ENCODE peak calls at places on chromosomes 12 and 14, in seven cellular contexts. N is activated CD4-positive, alpha-beta T cell treated with anti-CD3 and anti-CD28 coated beads, Interleukin-2, amount 10 ng/mL, durations not matched to agents 7 days and 5 days; W is uterus; C is SW 1271; M is pancreas; S is activated T-cell treated with anti-CD3 and anti-CD28 coated beads, Interleukin-2, amount 50 U/mL, for 1 hour; X is left ventricle myocardium inferior. D is an unnamed sample.

GRCh38 chr14:93780811-93781210 is 7.5 kb downstream of the PRIMA1 start:
- DNase-seq in N (no peak), W (no peak), C (no peak), M (no peak), S (no peak), X (no peak), D (no peak)

GRCh38 chr14:103802353-103802752 is 45.0 kb downstream of the PPP1R13B start:
- DNase-seq in N (no peak), W (no peak), C (no peak), M (no peak), S (no peak), X (no peak), D (no peak)

GRCh38 chr12:88247241-88247643 is 105.1 kb downstream of the TMTC3 start:
- DNase-seq in N (no peak), W (no peak), C (peak), M (no peak), S (no peak), X (no peak), D (peak)

GRCh38 chr14:71765505-71765904 is 166.7 kb upstream of the RGS6 start:
- DNase-seq in N (no peak), W (no peak), C (no peak), M (no peak), S (no peak), X (no peak), D (no peak)

GRCh38 chr12:91778938-91779400 is 366.7 kb downstream of the BTG1 start:
- DNase-seq in N (peak), W (peak), C (peak), M (no peak), S (peak), X (no peak), D (peak)

GRCh38 chr12:51695241-51696010 is 104.4 kb downstream of the SCN8A start:
- DNase-seq in N (no peak), W (no peak), C (no peak), M (no peak), S (no peak), X (no peak), D (no peak)

GRCh38 chr14:49550284-49551184 is 35.6 kb downstream of the RPS29 start:
- DNase-seq in N (no peak), W (no peak), C (peak), M (no peak), S (no peak), X (no peak), D (no peak)

GRCh38 chr14:102088012-102088792 is 1.4 kb upstream of the HSP90AA1 start:
- DNase-seq in N (peak), W (peak), C (no peak), M (no peak), S (peak), X (peak), D (no peak)

GRCh38 chr12:121190523-121191031 is 19.4 kb upstream of the P2RX4 start:
- DNase-seq in N (no peak), W (no peak), C (peak), M (no peak), S (no peak), X (no peak), D (peak)

GRCh38 chr12:63070709-63071108 is 80.3 kb downstream of the AVPR1A start:
- DNase-seq in N (no peak), W (no peak), C (no peak), M (no peak), S (no peak), X (no peak), D (no peak)